ENCODE peak calls at places on chromosome 10, in ten cellular contexts. One of them, this sample, is unnamed.

GRCh38 chr10:128579280-128579679 is 453.1 kb upstream of the MKI67 start:
- DNase-seq in psoas muscle: no peak
- DNase-seq in IMR-90: no peak
- DNase-seq in thoracic aorta: no peak
- DNase-seq in HFF-Myc: no peak
- DNase-seq in endodermal cell: no peak
- DNase-seq in fibroblast of villous mesenchyme: no peak
- DNase-seq in epithelial cell of esophagus: no peak
- DNase-seq in lower lobe of right lung: no peak
- DNase-seq in WERI-Rb-1: no peak
- DNase-seq in this sample: no peak

GRCh38 chr10:114306116-114306973 is 67.3 kb downstream of the VWA2 start:
- DNase-seq in psoas muscle: no peak
- DNase-seq in IMR-90: peak; percentile 94
- DNase-seq in thoracic aorta: no peak
- DNase-seq in HFF-Myc: peak; percentile 39
- DNase-seq in endodermal cell: peak; percentile 78
- DNase-seq in fibroblast of villous mesenchyme: peak; percentile 96
- DNase-seq in epithelial cell of esophagus: peak; percentile 95
- DNase-seq in lower lobe of right lung: no peak
- DNase-seq in WERI-Rb-1: no peak
- DNase-seq in this sample: peak; percentile 96

GRCh38 chr10:80927419-80928078 is 389.8 kb downstream of the SH2D4B start:
- DNase-seq in psoas muscle: no peak
- DNase-seq in IMR-90: no peak
- DNase-seq in thoracic aorta: no peak
- DNase-seq in HFF-Myc: no peak
- DNase-seq in endodermal cell: no peak
- DNase-seq in fibroblast of villous mesenchyme: no peak
- DNase-seq in epithelial cell of esophagus: no peak
- DNase-seq in lower lobe of right lung: no peak
- DNase-seq in WERI-Rb-1: no peak
- DNase-seq in this sample: no peak

GRCh38 chr10:78779339-78779955 is 289.3 kb upstream of the ZMIZ1 start:
- DNase-seq in psoas muscle: no peak
- DNase-seq in IMR-90: no peak
- DNase-seq in thoracic aorta: no peak
- DNase-seq in HFF-Myc: no peak
- DNase-seq in endodermal cell: peak; percentile 30
- DNase-seq in fibroblast of villous mesenchyme: no peak
- DNase-seq in epithelial cell of esophagus: no peak
- DNase-seq in lower lobe of right lung: no peak
- DNase-seq in WERI-Rb-1: no peak
- DNase-seq in this sample: no peak

GRCh38 chr10:66629976-66630375 is 295.9 kb upstream of the LRRTM3 start:
- DNase-seq in psoas muscle: no peak
- DNase-seq in IMR-90: peak; percentile 3
- DNase-seq in thoracic aorta: no peak
- DNase-seq in HFF-Myc: no peak
- DNase-seq in endodermal cell: no peak
- DNase-seq in fibroblast of villous mesenchyme: no peak
- DNase-seq in epithelial cell of esophagus: peak; percentile 31
- DNase-seq in lower lobe of right lung: no peak
- DNase-seq in WERI-Rb-1: no peak
- DNase-seq in this sample: no peak

GRCh38 chr10:55410415-55410885 is 609.4 kb upstream of the PCDH15 start:
- DNase-seq in psoas muscle: peak; percentile 15
- DNase-seq in IMR-90: no peak
- DNase-seq in thoracic aorta: no peak
- DNase-seq in HFF-Myc: no peak
- DNase-seq in endodermal cell: peak; percentile 61
- DNase-seq in fibroblast of villous mesenchyme: no peak
- DNase-seq in epithelial cell of esophagus: peak; percentile 36
- DNase-seq in lower lobe of right lung: no peak
- DNase-seq in WERI-Rb-1: peak; percentile 83
- DNase-seq in this sample: peak; percentile 12

GRCh38 chr10:13518076-13518692 is 10.6 kb downstream of the BEND7 start:
- DNase-seq in psoas muscle: no peak
- DNase-seq in IMR-90: peak; percentile 22
- DNase-seq in thoracic aorta: no peak
- DNase-seq in HFF-Myc: no peak
- DNase-seq in endodermal cell: peak; percentile 84
- DNase-seq in fibroblast of villous mesenchyme: no peak
- DNase-seq in epithelial cell of esophagus: peak; percentile 28
- DNase-seq in lower lobe of right lung: no peak
- DNase-seq in WERI-Rb-1: peak; percentile 33
- DNase-seq in this sample: no peak

GRCh38 chr10:43322769-43323168 is 48.7 kb upstream of the FXYD4 start:
- DNase-seq in psoas muscle: peak; percentile 86
- DNase-seq in IMR-90: peak; percentile 51
- DNase-seq in thoracic aorta: peak; percentile 60
- DNase-seq in HFF-Myc: peak; percentile 38
- DNase-seq in endodermal cell: peak; percentile 99
- DNase-seq in fibroblast of villous mesenchyme: peak; percentile 54
- DNase-seq in epithelial cell of esophagus: peak; percentile 80
- DNase-seq in lower lobe of right lung: peak; percentile 94
- DNase-seq in WERI-Rb-1: no peak
- DNase-seq in this sample: peak; percentile 71

GRCh38 chr10:11145498-11145855 is 127.8 kb downstream of the CELF2 start:
- DNase-seq in psoas muscle: no peak
- DNase-seq in IMR-90: no peak
- DNase-seq in thoracic aorta: no peak
- DNase-seq in HFF-Myc: no peak
- DNase-seq in endodermal cell: no peak
- DNase-seq in fibroblast of villous mesenchyme: no peak
- DNase-seq in epithelial cell of esophagus: no peak
- DNase-seq in lower lobe of right lung: peak; percentile 55
- DNase-seq in WERI-Rb-1: no peak
- DNase-seq in this sample: no peak

GRCh38 chr10:124230586-124231187 is 137.3 kb upstream of the CHST15 start:
- DNase-seq in psoas muscle: no peak
- DNase-seq in IMR-90: no peak
- DNase-seq in thoracic aorta: no peak
- DNase-seq in HFF-Myc: no peak
- DNase-seq in endodermal cell: no peak
- DNase-seq in fibroblast of villous mesenchyme: no peak
- DNase-seq in epithelial cell of esophagus: no peak
- DNase-seq in lower lobe of right lung: no peak
- DNase-seq in WERI-Rb-1: no peak
- DNase-seq in this sample: no peak

GRCh38 chr10:7111574-7111973 is 299.3 kb downstream of the SFMBT2 start:
- DNase-seq in psoas muscle: no peak
- DNase-seq in IMR-90: peak; percentile 85
- DNase-seq in thoracic aorta: no peak
- DNase-seq in HFF-Myc: no peak
- DNase-seq in endodermal cell: no peak
- DNase-seq in fibroblast of villous mesenchyme: peak; percentile 62
- DNase-seq in epithelial cell of esophagus: peak; percentile 68
- DNase-seq in lower lobe of right lung: no peak
- DNase-seq in WERI-Rb-1: no peak
- DNase-seq in this sample: peak; percentile 85

GRCh38 chr10:71667374-71667750 is 52.2 kb downstream of the C10orf105 start:
- DNase-seq in psoas muscle: no peak
- DNase-seq in IMR-90: no peak
- DNase-seq in thoracic aorta: no peak
- DNase-seq in HFF-Myc: no peak
- DNase-seq in endodermal cell: no peak
- DNase-seq in fibroblast of villous mesenchyme: no peak
- DNase-seq in epithelial cell of esophagus: no peak
- DNase-seq in lower lobe of right lung: no peak
- DNase-seq in WERI-Rb-1: no peak
- DNase-seq in this sample: no peak

DNA sequence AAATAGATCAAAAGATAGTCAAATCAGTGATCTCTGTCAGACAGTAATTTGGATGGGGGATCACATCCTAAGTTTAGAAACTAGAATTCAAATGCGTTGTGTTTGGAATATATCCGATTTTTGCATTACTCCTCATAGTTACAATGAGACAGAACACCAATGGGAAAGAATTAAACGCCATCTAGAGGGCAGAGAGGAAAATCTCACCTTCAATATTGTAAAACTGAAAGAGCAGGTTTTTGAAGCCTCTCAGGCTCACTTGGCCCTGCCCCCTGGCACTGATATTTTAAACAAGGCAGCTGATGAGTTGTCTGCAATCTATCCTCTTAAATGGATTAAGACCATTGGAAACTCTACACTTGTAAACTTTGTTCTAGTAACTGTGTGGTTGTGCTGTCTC is 17.7 kb downstream of the FRG2B start:
- DNase-seq in psoas muscle: no peak
- DNase-seq in IMR-90: no peak
- DNase-seq in thoracic aorta: no peak
- DNase-seq in HFF-Myc: no peak
- DNase-seq in endodermal cell: no peak
- DNase-seq in fibroblast of villous mesenchyme: peak; percentile 24
- DNase-seq in epithelial cell of esophagus: peak; percentile 3
- DNase-seq in lower lobe of right lung: no peak
- DNase-seq in WERI-Rb-1: no peak
- DNase-seq in this sample: peak; percentile 23
- TF ChIP-seq CTCF in psoas muscle: peak; percentile 37
- TF ChIP-seq CTCF in IMR-90: peak; percentile 35
- TF ChIP-seq CTCF in thoracic aorta: no peak
- TF ChIP-seq CTCF in HFF-Myc: peak; percentile 27
- TF ChIP-seq CTCF in endodermal cell: peak; percentile 48
- TF ChIP-seq CTCF in fibroblast of villous mesenchyme: peak; percentile 53
- TF ChIP-seq CTCF in epithelial cell of esophagus: no peak
- TF ChIP-seq CTCF in lower lobe of right lung: peak; percentile 54
- TF ChIP-seq CTCF in WERI-Rb-1: peak; percentile 43
- TF ChIP-seq CTCF in this sample: peak; percentile 53

GRCh38 chr10:38043516-38043915 is 33.0 kb downstream of the ZNF33A start:
- DNase-seq in psoas muscle: no peak
- DNase-seq in IMR-90: no peak
- DNase-seq in thoracic aorta: no peak
- DNase-seq in HFF-Myc: no peak
- DNase-seq in endodermal cell: no peak
- DNase-seq in fibroblast of villous mesenchyme: no peak
- DNase-seq in epithelial cell of esophagus: no peak
- DNase-seq in lower lobe of right lung: no peak
- DNase-seq in WERI-Rb-1: no peak
- DNase-seq in this sample: no peak

GRCh38 chr10:38032881-38033280 is 22.4 kb downstream of the ZNF33A start:
- DNase-seq in psoas muscle: no peak
- DNase-seq in IMR-90: no peak
- DNase-seq in thoracic aorta: no peak
- DNase-seq in HFF-Myc: no peak
- DNase-seq in endodermal cell: no peak
- DNase-seq in fibroblast of villous mesenchyme: peak; percentile 44
- DNase-seq in epithelial cell of esophagus: no peak
- DNase-seq in lower lobe of right lung: no peak
- DNase-seq in WERI-Rb-1: no peak
- DNase-seq in this sample: peak; percentile 59

GRCh38 chr10:38038932-38039245 is 28.4 kb downstream of the ZNF33A start:
- DNase-seq in psoas muscle: no peak
- DNase-seq in IMR-90: no peak
- DNase-seq in thoracic aorta: no peak
- DNase-seq in HFF-Myc: no peak
- DNase-seq in endodermal cell: no peak
- DNase-seq in fibroblast of villous mesenchyme: no peak
- DNase-seq in epithelial cell of esophagus: no peak
- DNase-seq in lower lobe of right lung: no peak
- DNase-seq in WERI-Rb-1: no peak
- DNase-seq in this sample: no peak

GRCh38 chr10:38038107-38038931 is 27.8 kb downstream of the ZNF33A start:
- DNase-seq in psoas muscle: no peak
- DNase-seq in IMR-90: peak; percentile 8
- DNase-seq in thoracic aorta: no peak
- DNase-seq in HFF-Myc: no peak
- DNase-seq in endodermal cell: no peak
- DNase-seq in fibroblast of villous mesenchyme: peak; percentile 40
- DNase-seq in epithelial cell of esophagus: no peak
- DNase-seq in lower lobe of right lung: no peak
- DNase-seq in WERI-Rb-1: no peak
- DNase-seq in this sample: no peak
- H3K4me3 ChIP-seq in psoas muscle: no peak overlapping the region
- H3K4me3 ChIP-seq in IMR-90: peak overlapping the region; percentile 31
- H3K4me3 ChIP-seq in thoracic aorta: no peak overlapping the region
- H3K4me3 ChIP-seq in HFF-Myc: no peak overlapping the region
- H3K4me3 ChIP-seq in endodermal cell: no peak overlapping the region
- H3K4me3 ChIP-seq in fibroblast of villous mesenchyme: peak overlapping the region; percentile 43
- H3K4me3 ChIP-seq in epithelial cell of esophagus: no peak overlapping the region
- H3K4me3 ChIP-seq in lower lobe of right lung: peak overlapping the region; percentile 36
- H3K4me3 ChIP-seq in WERI-Rb-1: no peak overlapping the region
- H3K4me3 ChIP-seq in this sample: no peak overlapping the region

GRCh38 chr10:103998803-103999202 is 31.9 kb downstream of the SLK start:
- DNase-seq in psoas muscle: no peak
- DNase-seq in IMR-90: no peak
- DNase-seq in thoracic aorta: no peak
- DNase-seq in HFF-Myc: no peak
- DNase-seq in endodermal cell: no peak
- DNase-seq in fibroblast of villous mesenchyme: no peak
- DNase-seq in epithelial cell of esophagus: no peak
- DNase-seq in lower lobe of right lung: no peak
- DNase-seq in WERI-Rb-1: no peak
- DNase-seq in this sample: no peak

GRCh38 chr10:103991393-103992128 is 24.6 kb downstream of the SLK start:
- DNase-seq in psoas muscle: no peak
- DNase-seq in IMR-90: no peak
- DNase-seq in thoracic aorta: no peak
- DNase-seq in HFF-Myc: no peak
- DNase-seq in endodermal cell: no peak
- DNase-seq in fibroblast of villous mesenchyme: no peak
- DNase-seq in epithelial cell of esophagus: no peak
- DNase-seq in lower lobe of right lung: no peak
- DNase-seq in WERI-Rb-1: no peak
- DNase-seq in this sample: no peak

GRCh38 chr10:103990170-103990930 is 23.4 kb downstream of the SLK start:
- DNase-seq in psoas muscle: no peak
- DNase-seq in IMR-90: no peak
- DNase-seq in thoracic aorta: no peak
- DNase-seq in HFF-Myc: no peak
- DNase-seq in endodermal cell: no peak
- DNase-seq in fibroblast of villous mesenchyme: no peak
- DNase-seq in epithelial cell of esophagus: no peak
- DNase-seq in lower lobe of right lung: no peak
- DNase-seq in WERI-Rb-1: no peak
- DNase-seq in this sample: no peak

GRCh38 chr10:103995134-103995533 is 28.2 kb downstream of the SLK start:
- DNase-seq in psoas muscle: no peak
- DNase-seq in IMR-90: no peak
- DNase-seq in thoracic aorta: no peak
- DNase-seq in HFF-Myc: no peak
- DNase-seq in endodermal cell: no peak
- DNase-seq in fibroblast of villous mesenchyme: no peak
- DNase-seq in epithelial cell of esophagus: no peak
- DNase-seq in lower lobe of right lung: no peak
- DNase-seq in WERI-Rb-1: no peak
- DNase-seq in this sample: no peak
- TF ChIP-seq CTCF in psoas muscle: no peak
- TF ChIP-seq CTCF in IMR-90: no peak
- TF ChIP-seq CTCF in thoracic aorta: no peak
- TF ChIP-seq CTCF in HFF-Myc: no peak
- TF ChIP-seq CTCF in endodermal cell: no peak
- TF ChIP-seq CTCF in fibroblast of villous mesenchyme: no peak
- TF ChIP-seq CTCF in epithelial cell of esophagus: no peak
- TF ChIP-seq CTCF in lower lobe of right lung: no peak
- TF ChIP-seq CTCF in WERI-Rb-1: no peak
- TF ChIP-seq CTCF in this sample: no peak

DNA sequence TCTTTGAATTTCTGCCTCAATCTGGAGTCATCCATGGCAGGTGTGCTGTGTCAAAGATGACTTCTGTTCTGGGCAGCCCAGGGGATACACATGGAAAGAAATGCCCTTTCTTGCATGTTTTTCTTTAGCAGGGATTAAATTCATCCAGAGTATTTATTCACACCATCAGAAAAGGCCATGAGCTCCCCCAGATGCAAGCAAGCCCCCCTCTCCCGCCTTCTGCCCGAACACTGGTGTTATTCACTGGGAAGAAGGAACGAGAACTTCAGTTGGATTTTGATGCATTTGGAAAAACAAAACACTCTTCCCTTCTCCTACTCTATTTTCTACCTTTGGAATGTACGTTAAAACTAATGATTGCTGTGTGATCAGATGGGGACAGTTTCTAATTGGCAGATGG is 1.4 kb downstream of the PLPP4 start:
- DNase-seq in psoas muscle: no peak
- DNase-seq in IMR-90: no peak
- DNase-seq in thoracic aorta: no peak
- DNase-seq in HFF-Myc: no peak
- DNase-seq in endodermal cell: no peak
- DNase-seq in fibroblast of villous mesenchyme: no peak
- DNase-seq in epithelial cell of esophagus: no peak
- DNase-seq in lower lobe of right lung: no peak
- DNase-seq in WERI-Rb-1: no peak
- DNase-seq in this sample: no peak
- H3K4me3 ChIP-seq in psoas muscle: no peak overlapping the region
- H3K4me3 ChIP-seq in IMR-90: no peak overlapping the region
- H3K4me3 ChIP-seq in thoracic aorta: no peak overlapping the region
- H3K4me3 ChIP-seq in HFF-Myc: no peak overlapping the region
- H3K4me3 ChIP-seq in endodermal cell: peak overlapping the region; percentile 79
- H3K4me3 ChIP-seq in fibroblast of villous mesenchyme: no peak overlapping the region
- H3K4me3 ChIP-seq in epithelial cell of esophagus: no peak overlapping the region
- H3K4me3 ChIP-seq in lower lobe of right lung: no peak overlapping the region
- H3K4me3 ChIP-seq in WERI-Rb-1: no peak overlapping the region
- H3K4me3 ChIP-seq in this sample: no peak overlapping the region

This sample was measured in fibroblast of mammary gland.